ENCODE peak calls at places on chromosomes 16 and 17, in five cellular contexts. One of them, this sample, is unnamed.

GRCh38 chr17:57870283-57870635 is 20.4 kb upstream of the MRPS23 start:
- DNase-seq in GM12878: no peak
- DNase-seq in H1: no peak
- DNase-seq in K562: no peak
- DNase-seq in HepG2: no peak
- DNase-seq in this sample: peak; percentile 57

GRCh38 chr16:642189-643049 is 791 bp downstream of the MCRIP2 start:
- DNase-seq in GM12878: no peak
- DNase-seq in H1: peak; percentile 73
- DNase-seq in K562: peak; percentile 79
- DNase-seq in HepG2: peak; percentile 60
- DNase-seq in this sample: peak; percentile 84

GRCh38 chr16:48201515-48202201 is 42.4 kb upstream of the LONP2 start:
- DNase-seq in GM12878: no peak
- DNase-seq in H1: no peak
- DNase-seq in K562: no peak
- DNase-seq in HepG2: no peak
- DNase-seq in this sample: no peak

GRCh38 chr17:57946798-57947358 is 8.3 kb downstream of the CUEDC1 start:
- DNase-seq in GM12878: peak; percentile 73
- DNase-seq in H1: no peak
- DNase-seq in K562: no peak
- DNase-seq in HepG2: peak; percentile 80
- DNase-seq in this sample: peak; percentile 73

GRCh38 chr17:73293480-73293911 is 18.3 kb downstream of the CDC42EP4 start:
- DNase-seq in GM12878: no peak
- DNase-seq in H1: no peak
- DNase-seq in K562: no peak
- DNase-seq in HepG2: no peak
- DNase-seq in this sample: no peak

GRCh38 chr17:30344283-30345088 is 10.6 kb upstream of the TMIGD1 start:
- DNase-seq in GM12878: no peak
- DNase-seq in H1: no peak
- DNase-seq in K562: peak; percentile 16
- DNase-seq in HepG2: peak; percentile 96
- DNase-seq in this sample: peak; percentile 11

GRCh38 chr17:64964796-64965195 is 45.5 kb upstream of the LRRC37A3 start:
- DNase-seq in GM12878: no peak
- DNase-seq in H1: no peak
- DNase-seq in K562: no peak
- DNase-seq in HepG2: no peak
- DNase-seq in this sample: no peak

GRCh38 chr16:85611205-85611454 is 2.0 kb upstream of the GSE1 start:
- DNase-seq in GM12878: no peak
- DNase-seq in H1: no peak
- DNase-seq in K562: peak; percentile 58
- DNase-seq in HepG2: no peak
- DNase-seq in this sample: no peak

GRCh38 chr16:16073884-16074781 is 124.7 kb downstream of the ABCC1 start:
- DNase-seq in GM12878: no peak
- DNase-seq in H1: peak; percentile 56
- DNase-seq in K562: no peak
- DNase-seq in HepG2: peak; percentile 58
- DNase-seq in this sample: peak; percentile 39

GRCh38 chr17:36923814-36924221 is 13.5 kb upstream of the LHX1 start:
- DNase-seq in GM12878: no peak
- DNase-seq in H1: no peak
- DNase-seq in K562: no peak
- DNase-seq in HepG2: no peak
- DNase-seq in this sample: no peak
- TF ChIP-seq JUND in GM12878: no peak
- TF ChIP-seq JUND in H1: no peak
- TF ChIP-seq JUND in K562: no peak
- TF ChIP-seq JUND in HepG2: no peak
- TF ChIP-seq JUND in this sample: no peak

GRCh38 chr17:43831633-43832032 is 1.3 kb downstream of the MPP3 start:
- DNase-seq in GM12878: no peak
- DNase-seq in H1: no peak
- DNase-seq in K562: no peak
- DNase-seq in HepG2: no peak
- DNase-seq in this sample: no peak
- TF ChIP-seq JUND in GM12878: no peak
- TF ChIP-seq JUND in H1: no peak
- TF ChIP-seq JUND in K562: no peak
- TF ChIP-seq JUND in HepG2: no peak
- TF ChIP-seq JUND in this sample: no peak

GRCh38 chr17:49551221-49552069 is 24.2 kb upstream of the NXPH3 start:
- DNase-seq in GM12878: no peak
- DNase-seq in H1: no peak
- DNase-seq in K562: no peak
- DNase-seq in HepG2: no peak
- DNase-seq in this sample: no peak
- TF ChIP-seq JUND in GM12878: no peak
- TF ChIP-seq JUND in H1: no peak
- TF ChIP-seq JUND in K562: no peak
- TF ChIP-seq JUND in HepG2: no peak
- TF ChIP-seq JUND in this sample: no peak

GRCh38 chr17:34300652-34301390 is 15.3 kb downstream of the CCL11 start:
- DNase-seq in GM12878: no peak
- DNase-seq in H1: no peak
- DNase-seq in K562: no peak
- DNase-seq in HepG2: no peak
- DNase-seq in this sample: no peak
- TF ChIP-seq JUND in GM12878: no peak
- TF ChIP-seq JUND in H1: no peak
- TF ChIP-seq JUND in K562: no peak
- TF ChIP-seq JUND in HepG2: no peak
- TF ChIP-seq JUND in this sample: no peak

DNA sequence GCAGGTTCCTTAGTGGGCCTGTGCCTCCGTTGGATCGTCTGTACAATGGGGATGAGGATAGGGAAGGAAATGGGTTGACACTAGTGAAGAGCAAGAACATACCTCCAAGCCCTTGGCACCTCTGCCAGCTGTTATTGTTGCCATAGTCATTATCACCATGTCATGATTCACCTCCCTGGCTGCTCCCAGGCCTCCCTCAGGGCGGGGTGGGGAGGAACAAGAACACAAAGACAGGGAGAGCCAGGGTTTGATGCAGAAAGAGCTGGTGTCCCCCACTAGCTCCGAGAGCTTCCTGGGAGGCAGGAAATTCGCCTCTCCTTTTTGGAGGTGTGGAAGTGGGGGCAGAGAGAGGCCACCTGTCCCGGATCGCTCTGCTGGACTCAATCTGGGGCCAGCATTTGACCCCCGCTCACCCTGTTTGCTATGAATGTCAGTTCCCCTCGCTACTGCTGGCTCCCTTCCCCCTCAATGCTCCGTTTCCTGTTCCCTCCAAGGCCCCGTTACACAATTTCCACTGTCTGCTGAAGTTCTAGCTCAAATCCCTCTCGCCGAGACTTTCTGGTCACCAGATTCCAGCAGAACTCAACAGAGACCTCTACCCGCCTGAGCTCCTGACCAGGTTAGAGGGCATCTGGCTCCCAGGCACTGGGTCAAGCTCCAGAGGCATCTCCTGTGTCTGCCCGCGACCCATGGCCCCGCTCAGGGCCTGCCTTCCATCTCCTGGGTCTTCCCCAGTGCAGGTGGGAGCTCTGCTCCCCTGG is 9.1 kb downstream of the TIMP2 start:
- DNase-seq in GM12878: no peak
- DNase-seq in H1: no peak
- DNase-seq in K562: no peak
- DNase-seq in HepG2: no peak
- DNase-seq in this sample: no peak
- TF ChIP-seq JUND in GM12878: no peak
- TF ChIP-seq JUND in H1: no peak
- TF ChIP-seq JUND in K562: no peak
- TF ChIP-seq JUND in HepG2: no peak
- TF ChIP-seq JUND in this sample: no peak

GRCh38 chr16:49483651-49484451 is 110.2 kb downstream of the C16orf78 start:
- DNase-seq in GM12878: no peak
- DNase-seq in H1: no peak
- DNase-seq in K562: no peak
- DNase-seq in HepG2: no peak
- DNase-seq in this sample: no peak
- TF ChIP-seq JUND in GM12878: no peak
- TF ChIP-seq JUND in H1: no peak
- TF ChIP-seq JUND in K562: no peak
- TF ChIP-seq JUND in HepG2: no peak
- TF ChIP-seq JUND in this sample: no peak

GRCh38 chr17:63701477-63702222 is 1.7 kb upstream of the LIMD2 start:
- DNase-seq in GM12878: no peak
- DNase-seq in H1: no peak
- DNase-seq in K562: peak; percentile 29
- DNase-seq in HepG2: no peak
- DNase-seq in this sample: no peak

GRCh38 chr17:63702616-63703015 is 2.7 kb upstream of the LIMD2 start:
- DNase-seq in GM12878: no peak
- DNase-seq in H1: no peak
- DNase-seq in K562: no peak
- DNase-seq in HepG2: no peak
- DNase-seq in this sample: no peak

GRCh38 chr17:63700528-63701441 is 860 bp upstream of the LIMD2 start:
- DNase-seq in GM12878: no peak
- DNase-seq in H1: peak; percentile 72
- DNase-seq in K562: no peak
- DNase-seq in HepG2: no peak
- DNase-seq in this sample: no peak

GRCh38 chr17:63703029-63703428 is 3.1 kb upstream of the LIMD2 start:
- DNase-seq in GM12878: no peak
- DNase-seq in H1: no peak
- DNase-seq in K562: no peak
- DNase-seq in HepG2: no peak
- DNase-seq in this sample: no peak

GRCh38 chr17:63702223-63702577 is 2.3 kb upstream of the LIMD2 start:
- DNase-seq in GM12878: no peak
- DNase-seq in H1: no peak
- DNase-seq in K562: no peak
- DNase-seq in HepG2: no peak
- DNase-seq in this sample: no peak
- TF ChIP-seq JUND in GM12878: no peak
- TF ChIP-seq JUND in H1: no peak
- TF ChIP-seq JUND in K562: no peak
- TF ChIP-seq JUND in HepG2: no peak
- TF ChIP-seq JUND in this sample: no peak

DNA sequence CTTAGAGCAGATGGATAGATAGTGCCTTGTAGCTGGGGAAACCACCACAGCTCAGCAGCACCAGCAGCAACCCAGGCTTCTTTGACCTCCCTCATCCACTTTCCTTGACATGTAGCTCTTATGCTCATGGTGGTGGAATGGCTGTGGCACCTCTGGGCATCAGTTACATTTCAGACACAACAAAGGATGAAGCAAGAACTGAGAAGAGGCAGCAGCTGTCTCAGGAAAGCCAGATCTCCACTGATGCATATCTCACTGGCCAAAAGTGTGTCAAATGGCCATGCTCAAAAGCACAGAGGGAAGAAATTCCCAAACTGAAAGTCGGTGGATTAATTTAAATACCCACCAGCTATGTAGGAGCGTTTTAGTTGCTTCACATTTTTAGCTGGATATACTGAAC is 671.4 kb upstream of the SALL1 start:
- DNase-seq in GM12878: no peak
- DNase-seq in H1: no peak
- DNase-seq in K562: no peak
- DNase-seq in HepG2: no peak
- DNase-seq in this sample: no peak
- TF ChIP-seq JUND in GM12878: no peak
- TF ChIP-seq JUND in H1: no peak
- TF ChIP-seq JUND in K562: no peak
- TF ChIP-seq JUND in HepG2: no peak
- TF ChIP-seq JUND in this sample: no peak